ENCODE peak calls at places on chromosomes 12 and 14, in four cellular contexts. J is tibial nerve, I is A673, M is PC-3. P is an unnamed sample. For H3K4me1, the result is how much of the 10 kb centered on the place peaks cover.

GRCh38 chr12:122243965-122244364 is 18.1 kb upstream of the DIABLO start:
- DNase-seq in J (no peak), I (no peak), M (no peak), P (no peak)

GRCh38 chr12:24562761-24563392 is 386.0 kb downstream of the BCAT1 start:
- DNase-seq in J (no peak), I (peak), M (no peak), P (peak)

GRCh38 chr14:68527329-68527851 is 265.5 kb downstream of the ZFP36L1 start:
- DNase-seq in J (no peak), I (no peak), M (no peak), P (no peak)

GRCh38 chr12:123056709-123057108 is 76.2 kb downstream of the ARL6IP4 start:
- DNase-seq in J (no peak), I (no peak), M (no peak), P (no peak)

GRCh38 chr12:25764409-25764808 is 194.1 kb upstream of the RASSF8 start:
- DNase-seq in J (no peak), I (no peak), M (no peak), P (no peak)

GRCh38 chr14:90627478-90627877 is 188.8 kb downstream of the TTC7B start:
- DNase-seq in J (no peak), I (no peak), M (no peak), P (no peak)

GRCh38 chr14:91175296-91175695 is 61.4 kb downstream of the DGLUCY start:
- DNase-seq in J (no peak), I (no peak), M (no peak), P (no peak)

GRCh38 chr14:73250781-73251500 is 13.6 kb downstream of the PAPLN start:
- DNase-seq in J (no peak), I (no peak), M (no peak), P (no peak)

GRCh38 chr12:54033106-54033979 is 493 bp downstream of the HOXC5 start:
- DNase-seq in J (no peak), I (peak), M (peak), P (peak)

GRCh38 chr12:32476446-32476845 is 77.1 kb downstream of the FGD4 start:
- DNase-seq in J (no peak), I (no peak), M (no peak), P (no peak)

GRCh38 chr12:132465269-132466190 is 24.4 kb upstream of the FBRSL1 start:
- DNase-seq in J (no peak), I (peak), M (no peak), P (no peak)

GRCh38 chr12:38904932-38905479 is 385 bp downstream of the CPNE8 start:
- DNase-seq in J (peak), I (no peak), M (peak), P (peak)

GRCh38 chr12:116183741-116184141 is 93.8 kb downstream of the MED13L start:
- DNase-seq in J (no peak), I (peak), M (peak), P (no peak)

GRCh38 chr14:91412939-91413338 is 4.7 kb downstream of the CCDC88C start:
- DNase-seq in J (no peak), I (no peak), M (no peak), P (no peak)

GRCh38 chr12:110310754-110311153 is 29.7 kb downstream of the ATP2A2 start:
- DNase-seq in J (no peak), I (no peak), M (no peak), P (no peak)

GRCh38 chr12:21774358-21775129 is at the start of gene KCNJ8:
- DNase-seq in J (peak), I (peak), M (no peak), P (peak)

GRCh38 chr14:94689218-94689984 is 77.2 kb downstream of the SERPINA3 start:
- DNase-seq in J (peak), I (peak), M (peak), P (peak)

GRCh38 chr12:6367065-6367968 is 8.0 kb downstream of the SCNN1A start:
- DNase-seq in J (no peak), I (peak), M (peak), P (no peak)
- TF ChIP-seq CTCF in J (peak), I (peak), M (peak), P (peak)

GRCh38 chr14:105092912-105093425 is 27.7 kb upstream of the GPR132 start:
- DNase-seq in J (no peak), I (peak), M (peak), P (peak)
- H3K4me1 ChIP-seq in J (under half), I (under half), M (under half), P (half or more)

GRCh38 chr12:57864811-57865751 is 18.6 kb upstream of the CTDSP2 start:
- DNase-seq in J (peak), I (peak), M (peak), P (peak)

GRCh38 chr12:57861967-57862366 is 15.4 kb upstream of the CTDSP2 start:
- DNase-seq in J (no peak), I (no peak), M (no peak), P (no peak)

GRCh38 chr12:57863676-57864075 is 17.1 kb upstream of the CTDSP2 start:
- DNase-seq in J (no peak), I (no peak), M (no peak), P (no peak)

GRCh38 chr12:57866308-57867019 is 19.9 kb upstream of the CTDSP2 start:
- DNase-seq in J (no peak), I (no peak), M (no peak), P (no peak)

DNA sequence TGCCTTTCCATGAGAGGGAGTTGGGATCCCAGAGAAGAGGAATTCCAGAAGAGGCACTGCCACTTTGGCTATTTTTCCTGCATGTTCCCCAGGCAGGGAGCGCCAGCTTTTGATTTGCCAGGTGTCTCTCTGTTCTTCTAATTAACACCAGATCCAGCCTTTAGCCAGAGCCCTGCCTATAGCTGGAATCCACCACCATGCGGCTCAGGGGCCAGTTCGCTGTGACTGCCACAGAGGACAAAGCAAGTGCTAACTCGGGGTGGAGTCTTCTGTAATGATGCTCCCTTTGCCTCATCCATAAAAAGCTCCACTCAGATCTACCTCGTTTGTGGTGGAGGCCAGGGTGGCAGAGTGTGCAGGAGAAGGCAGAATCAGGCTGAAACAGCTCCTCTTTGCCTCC is 17.9 kb upstream of the CTDSP2 start:
- DNase-seq in J (no peak), I (peak), M (no peak), P (no peak)
- H3K4me3 ChIP-seq in J (peak), I (no peak), M (peak), P (no peak)

DNA sequence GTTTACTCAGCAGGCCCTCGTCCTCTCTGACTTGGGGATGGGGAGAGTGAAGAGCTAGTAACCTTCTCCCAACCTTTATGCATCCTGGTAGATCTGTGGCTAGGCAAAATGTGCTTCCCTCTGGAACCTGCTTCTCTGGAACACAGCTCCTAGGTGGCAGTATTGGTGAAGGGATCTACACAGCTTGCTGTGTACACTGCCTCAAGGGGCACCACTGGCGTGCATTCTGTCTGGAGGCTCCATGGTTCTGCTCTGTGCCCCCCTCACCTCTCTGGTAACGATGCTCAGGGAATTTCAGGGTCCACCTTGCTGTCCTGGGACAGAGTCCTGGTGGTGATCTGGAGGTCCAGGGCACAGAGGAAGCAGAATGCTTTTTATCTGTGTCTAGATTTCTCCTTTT is 43.5 kb upstream of the KCNA5 start:
- DNase-seq in J (no peak), I (no peak), M (no peak), P (no peak)
- TF ChIP-seq CTCF in J (no peak), I (peak), M (no peak), P (peak)

GRCh38 chr12:92134638-92135274 is 10.9 kb downstream of the BTG1 start:
- DNase-seq in J (no peak), I (peak), M (peak), P (no peak)

GRCh38 chr12:92133795-92134637 is 11.6 kb downstream of the BTG1 start:
- DNase-seq in J (no peak), I (no peak), M (peak), P (no peak)

GRCh38 chr12:92132282-92132681 is 13.4 kb downstream of the BTG1 start:
- DNase-seq in J (no peak), I (no peak), M (no peak), P (no peak)

GRCh38 chr12:92130999-92131398 is 14.6 kb downstream of the BTG1 start:
- DNase-seq in J (no peak), I (no peak), M (no peak), P (no peak)

DNA sequence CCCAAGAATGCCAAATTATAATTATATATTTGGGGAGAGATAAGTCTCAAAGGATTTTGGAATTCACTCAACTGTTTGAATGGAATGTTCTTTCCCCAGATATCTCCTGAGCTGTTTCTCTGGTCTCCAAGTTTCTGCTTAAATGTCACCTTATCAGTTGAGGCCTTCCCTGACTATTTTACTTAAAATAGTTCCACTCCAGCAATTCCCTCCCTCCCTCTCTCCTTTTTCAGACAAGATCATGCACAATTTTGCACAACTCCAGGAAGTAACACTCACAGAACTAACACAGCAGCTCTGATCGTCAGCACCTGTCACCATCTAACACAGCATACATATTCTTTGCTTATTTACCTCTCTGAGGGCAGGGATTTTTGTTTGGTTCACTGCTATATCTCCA is 12.5 kb downstream of the BTG1 start:
- DNase-seq in J (no peak), I (no peak), M (no peak), P (no peak)
- H3K4me1 ChIP-seq in J (half or more), I (under half), M (half or more), P (under half)